ENCODE peak calls at places on chromosomes 4 and X, in six cellular contexts. One of them, this sample, is unnamed.

GRCh38 chr4:23388259-23388658 is 501.6 kb downstream of the PPARGC1A start:
- DNase-seq in transverse colon: no peak
- DNase-seq in stomach: no peak
- DNase-seq in Peyer's patch: no peak
- DNase-seq in heart left ventricle: no peak
- DNase-seq in uterus: no peak
- DNase-seq in this sample: no peak

GRCh38 chr4:814312-814850 is 11.5 kb downstream of the CPLX1 start:
- DNase-seq in transverse colon: no peak
- DNase-seq in stomach: no peak
- DNase-seq in Peyer's patch: no peak
- DNase-seq in heart left ventricle: no peak
- DNase-seq in uterus: no peak
- DNase-seq in this sample: peak; percentile 31

GRCh38 chr4:73822812-73823480 is 13.5 kb upstream of the CXCL6 start:
- DNase-seq in transverse colon: no peak
- DNase-seq in stomach: no peak
- DNase-seq in Peyer's patch: no peak
- DNase-seq in heart left ventricle: no peak
- DNase-seq in uterus: no peak
- DNase-seq in this sample: no peak

GRCh38 chr4:57410331-57411052 is 300.3 kb upstream of the IGFBP7 start:
- DNase-seq in transverse colon: no peak
- DNase-seq in stomach: no peak
- DNase-seq in Peyer's patch: no peak
- DNase-seq in heart left ventricle: no peak
- DNase-seq in uterus: no peak
- DNase-seq in this sample: no peak

GRCh38 chrX:96685205-96686099 is 810 bp downstream of the DIAPH2 start:
- DNase-seq in transverse colon: peak; percentile 45
- DNase-seq in stomach: peak; percentile 35
- DNase-seq in Peyer's patch: peak; percentile 17
- DNase-seq in heart left ventricle: peak; percentile 35
- DNase-seq in uterus: peak; percentile 40
- DNase-seq in this sample: peak; percentile 34

GRCh38 chrX:17692709-17693346 is 44.5 kb upstream of the SCML1 start:
- DNase-seq in transverse colon: no peak
- DNase-seq in stomach: no peak
- DNase-seq in Peyer's patch: no peak
- DNase-seq in heart left ventricle: no peak
- DNase-seq in uterus: no peak
- DNase-seq in this sample: no peak

GRCh38 chr4:688695-689497 is at the start of gene SLC49A3:
- DNase-seq in transverse colon: peak; percentile 43
- DNase-seq in stomach: peak; percentile 53
- DNase-seq in Peyer's patch: no peak
- DNase-seq in heart left ventricle: peak; percentile 57
- DNase-seq in uterus: no peak
- DNase-seq in this sample: peak; percentile 59

GRCh38 chr4:73729534-73730165 is 10.7 kb upstream of the CXCL8 start:
- DNase-seq in transverse colon: peak; percentile 67
- DNase-seq in stomach: peak; percentile 70
- DNase-seq in Peyer's patch: no peak
- DNase-seq in heart left ventricle: peak; percentile 70
- DNase-seq in uterus: peak; percentile 57
- DNase-seq in this sample: no peak

GRCh38 chr4:42420120-42420519 is 22.8 kb downstream of the SHISA3 start:
- DNase-seq in transverse colon: no peak
- DNase-seq in stomach: no peak
- DNase-seq in Peyer's patch: no peak
- DNase-seq in heart left ventricle: no peak
- DNase-seq in uterus: no peak
- DNase-seq in this sample: no peak

GRCh38 chrX:17405225-17405969 is 30.4 kb downstream of the NHS start:
- DNase-seq in transverse colon: no peak
- DNase-seq in stomach: no peak
- DNase-seq in Peyer's patch: no peak
- DNase-seq in heart left ventricle: no peak
- DNase-seq in uterus: no peak
- DNase-seq in this sample: no peak

GRCh38 chr4:147453561-147454141 is 27.2 kb upstream of the EDNRA start:
- DNase-seq in transverse colon: no peak
- DNase-seq in stomach: no peak
- DNase-seq in Peyer's patch: no peak
- DNase-seq in heart left ventricle: no peak
- DNase-seq in uterus: no peak
- DNase-seq in this sample: no peak

GRCh38 chr4:100960232-100960631 is 387.1 kb downstream of the PPP3CA start:
- DNase-seq in transverse colon: no peak
- DNase-seq in stomach: no peak
- DNase-seq in Peyer's patch: no peak
- DNase-seq in heart left ventricle: no peak
- DNase-seq in uterus: no peak
- DNase-seq in this sample: no peak

GRCh38 chr4:187124311-187124710 is 400.7 kb upstream of the FAT1 start:
- DNase-seq in transverse colon: no peak
- DNase-seq in stomach: no peak
- DNase-seq in Peyer's patch: no peak
- DNase-seq in heart left ventricle: no peak
- DNase-seq in uterus: no peak
- DNase-seq in this sample: no peak

GRCh38 chr4:32840461-32841189 is 2120.5 kb downstream of the PCDH7 start:
- DNase-seq in transverse colon: no peak
- DNase-seq in stomach: no peak
- DNase-seq in Peyer's patch: no peak
- DNase-seq in heart left ventricle: no peak
- DNase-seq in uterus: no peak
- DNase-seq in this sample: no peak

GRCh38 chrX:129649268-129650182 is 5.2 kb downstream of the APLN start:
- DNase-seq in transverse colon: no peak
- DNase-seq in stomach: peak; percentile 8
- DNase-seq in Peyer's patch: no peak
- DNase-seq in heart left ventricle: no peak
- DNase-seq in uterus: no peak
- DNase-seq in this sample: no peak

GRCh38 chr4:2249526-2249991 is 7.6 kb upstream of the HAUS3 start:
- DNase-seq in transverse colon: no peak
- DNase-seq in stomach: no peak
- DNase-seq in Peyer's patch: peak; percentile 14
- DNase-seq in heart left ventricle: no peak
- DNase-seq in uterus: no peak
- DNase-seq in this sample: no peak

GRCh38 chrX:106247162-106247561 is 79.1 kb downstream of the PWWP3B start:
- DNase-seq in transverse colon: no peak
- DNase-seq in stomach: no peak
- DNase-seq in Peyer's patch: no peak
- DNase-seq in heart left ventricle: no peak
- DNase-seq in uterus: no peak
- DNase-seq in this sample: no peak

GRCh38 chrX:103879339-103879738 is 47.3 kb upstream of the RAB9B start:
- DNase-seq in transverse colon: no peak
- DNase-seq in stomach: no peak
- DNase-seq in Peyer's patch: no peak
- DNase-seq in heart left ventricle: no peak
- DNase-seq in uterus: no peak
- DNase-seq in this sample: no peak

GRCh38 chr4:2482192-2482591 is 13.3 kb downstream of the RNF4 start:
- DNase-seq in transverse colon: no peak
- DNase-seq in stomach: no peak
- DNase-seq in Peyer's patch: no peak
- DNase-seq in heart left ventricle: no peak
- DNase-seq in uterus: no peak
- DNase-seq in this sample: no peak

GRCh38 chr4:154998284-154998683 is 210.2 kb upstream of the NPY2R start:
- DNase-seq in transverse colon: no peak
- DNase-seq in stomach: no peak
- DNase-seq in Peyer's patch: no peak
- DNase-seq in heart left ventricle: no peak
- DNase-seq in uterus: no peak
- DNase-seq in this sample: no peak

GRCh38 chr4:153950100-153950979 is 161.5 kb upstream of the SFRP2 start:
- DNase-seq in transverse colon: peak; percentile 31
- DNase-seq in stomach: no peak
- DNase-seq in Peyer's patch: no peak
- DNase-seq in heart left ventricle: no peak
- DNase-seq in uterus: no peak
- DNase-seq in this sample: no peak

GRCh38 chr4:81685105-81685504 is 213.4 kb upstream of the RASGEF1B start:
- DNase-seq in transverse colon: no peak
- DNase-seq in stomach: no peak
- DNase-seq in Peyer's patch: no peak
- DNase-seq in heart left ventricle: no peak
- DNase-seq in uterus: no peak
- DNase-seq in this sample: no peak

GRCh38 chr4:13544556-13545393 is 467 bp upstream of the NKX3-2 start:
- DNase-seq in transverse colon: peak; percentile 81
- DNase-seq in stomach: peak; percentile 63
- DNase-seq in Peyer's patch: no peak
- DNase-seq in heart left ventricle: peak; percentile 62
- DNase-seq in uterus: peak; percentile 54
- DNase-seq in this sample: peak; percentile 76

GRCh38 chr4:1202526-1203378 is 30.4 kb upstream of the SPON2 start:
- DNase-seq in transverse colon: peak; percentile 8
- DNase-seq in stomach: peak; percentile 17
- DNase-seq in Peyer's patch: peak; percentile 14
- DNase-seq in heart left ventricle: peak; percentile 23
- DNase-seq in uterus: no peak
- DNase-seq in this sample: no peak

GRCh38 chr4:142354794-142355416 is 491.2 kb downstream of the INPP4B start:
- DNase-seq in transverse colon: no peak
- DNase-seq in stomach: no peak
- DNase-seq in Peyer's patch: no peak
- DNase-seq in heart left ventricle: no peak
- DNase-seq in uterus: no peak
- DNase-seq in this sample: no peak

GRCh38 chrX:23959781-23960180 is 52.0 kb downstream of the CXorf58 start:
- DNase-seq in transverse colon: no peak
- DNase-seq in stomach: no peak
- DNase-seq in Peyer's patch: no peak
- DNase-seq in heart left ventricle: no peak
- DNase-seq in uterus: no peak
- DNase-seq in this sample: no peak

GRCh38 chrX:109839694-109840358 is 106.8 kb upstream of the ACSL4 start:
- DNase-seq in transverse colon: no peak
- DNase-seq in stomach: no peak
- DNase-seq in Peyer's patch: no peak
- DNase-seq in heart left ventricle: peak; percentile 29
- DNase-seq in uterus: no peak
- DNase-seq in this sample: no peak

GRCh38 chr4:105715692-105716278 is 7.2 kb downstream of the GSTCD start:
- DNase-seq in transverse colon: no peak
- DNase-seq in stomach: no peak
- DNase-seq in Peyer's patch: no peak
- DNase-seq in heart left ventricle: no peak
- DNase-seq in uterus: no peak
- DNase-seq in this sample: no peak

GRCh38 chr4:117096886-117097285 is 11.5 kb upstream of the TRAM1L1 start:
- DNase-seq in transverse colon: no peak
- DNase-seq in stomach: no peak
- DNase-seq in Peyer's patch: no peak
- DNase-seq in heart left ventricle: no peak
- DNase-seq in uterus: no peak
- DNase-seq in this sample: no peak

GRCh38 chr4:76585897-76586360 is 150.9 kb downstream of the SHROOM3 start:
- DNase-seq in transverse colon: peak; percentile 94
- DNase-seq in stomach: peak; percentile 95
- DNase-seq in Peyer's patch: peak; percentile 22
- DNase-seq in heart left ventricle: peak; percentile 87
- DNase-seq in uterus: peak; percentile 29
- DNase-seq in this sample: peak; percentile 80
- TF ChIP-seq POLR2A in transverse colon: peak; percentile 97
- TF ChIP-seq POLR2A in stomach: peak; percentile 85
- TF ChIP-seq POLR2A in Peyer's patch: peak; percentile 98
- TF ChIP-seq POLR2A in heart left ventricle: peak; percentile 38
- TF ChIP-seq POLR2A in uterus: peak; percentile 47
- TF ChIP-seq POLR2A in this sample: peak; percentile 63

GRCh38 chr4:151202381-151202780 is 74.6 kb upstream of the PRSS48 start:
- DNase-seq in transverse colon: no peak
- DNase-seq in stomach: no peak
- DNase-seq in Peyer's patch: no peak
- DNase-seq in heart left ventricle: no peak
- DNase-seq in uterus: no peak
- DNase-seq in this sample: no peak

GRCh38 chr4:151204925-151205524 is 71.9 kb upstream of the PRSS48 start:
- DNase-seq in transverse colon: no peak
- DNase-seq in stomach: no peak
- DNase-seq in Peyer's patch: no peak
- DNase-seq in heart left ventricle: no peak
- DNase-seq in uterus: no peak
- DNase-seq in this sample: peak; percentile 55

GRCh38 chr4:151205722-151206121 is 71.2 kb upstream of the PRSS48 start:
- DNase-seq in transverse colon: no peak
- DNase-seq in stomach: no peak
- DNase-seq in Peyer's patch: no peak
- DNase-seq in heart left ventricle: no peak
- DNase-seq in uterus: no peak
- DNase-seq in this sample: no peak

GRCh38 chr4:151199496-151200190 is 77.3 kb upstream of the PRSS48 start:
- DNase-seq in transverse colon: no peak
- DNase-seq in stomach: no peak
- DNase-seq in Peyer's patch: no peak
- DNase-seq in heart left ventricle: peak; percentile 48
- DNase-seq in uterus: no peak
- DNase-seq in this sample: no peak

GRCh38 chr4:151202851-151203455 is 74.0 kb upstream of the PRSS48 start:
- DNase-seq in transverse colon: no peak
- DNase-seq in stomach: no peak
- DNase-seq in Peyer's patch: no peak
- DNase-seq in heart left ventricle: no peak
- DNase-seq in uterus: no peak
- DNase-seq in this sample: no peak
- H3K4me1 ChIP-seq in transverse colon: peaks cover 21% of the 10 kb centered on the region
- H3K4me1 ChIP-seq in stomach: peaks cover 24% of the 10 kb centered on the region
- H3K4me1 ChIP-seq in Peyer's patch: no peaks in the 10 kb centered on the region
- H3K4me1 ChIP-seq in heart left ventricle: peaks cover 27% of the 10 kb centered on the region
- H3K4me1 ChIP-seq in uterus: no peaks in the 10 kb centered on the region
- H3K4me1 ChIP-seq in this sample: no peaks in the 10 kb centered on the region

GRCh38 chr4:99893991-99894981 is at the start of gene LAMTOR3:
- DNase-seq in transverse colon: peak; percentile 94
- DNase-seq in stomach: peak; percentile 91
- DNase-seq in Peyer's patch: peak; percentile 89
- DNase-seq in heart left ventricle: peak; percentile 93
- DNase-seq in uterus: peak; percentile 89
- DNase-seq in this sample: peak; percentile 95
- TF ChIP-seq POLR2A in transverse colon: peak; percentile 76
- TF ChIP-seq POLR2A in stomach: no peak
- TF ChIP-seq POLR2A in Peyer's patch: peak; percentile 64
- TF ChIP-seq POLR2A in heart left ventricle: peak; percentile 36
- TF ChIP-seq POLR2A in uterus: peak; percentile 38
- TF ChIP-seq POLR2A in this sample: no peak

GRCh38 chrX:153931748-153932147 is 3.1 kb downstream of the NAA10 start:
- DNase-seq in transverse colon: no peak
- DNase-seq in stomach: no peak
- DNase-seq in Peyer's patch: no peak
- DNase-seq in heart left ventricle: no peak
- DNase-seq in uterus: no peak
- DNase-seq in this sample: no peak
- H3K4me1 ChIP-seq in transverse colon: peaks cover 16% of the 10 kb centered on the region
- H3K4me1 ChIP-seq in stomach: peaks cover 4% of the 10 kb centered on the region
- H3K4me1 ChIP-seq in Peyer's patch: no peaks in the 10 kb centered on the region
- H3K4me1 ChIP-seq in heart left ventricle: peaks cover 12% of the 10 kb centered on the region
- H3K4me1 ChIP-seq in uterus: peaks cover 8% of the 10 kb centered on the region
- H3K4me1 ChIP-seq in this sample: peaks cover 21% of the 10 kb centered on the region

This sample was measured in right lobe of liver.